ENCODE peak calls at places on chromosome 5, in four cellular contexts. B is IMR-90, J is mesendoderm, H is H1. N is an unnamed sample.

GRCh38 chr5:67659288-67659687 is 462.7 kb upstream of the CD180 start:
- DNase-seq in B (no peak), J (no peak), H (no peak), N (no peak)

GRCh38 chr5:56369333-56369947 is 136.3 kb upstream of the ANKRD55 start:
- DNase-seq in B (no peak), J (no peak), H (no peak), N (no peak)

GRCh38 chr5:14172149-14172795 is 29.1 kb downstream of the TRIO start:
- DNase-seq in B (no peak), J (no peak), H (no peak), N (no peak)

GRCh38 chr5:171420429-171421231 is 1.2 kb downstream of the FGF18 start:
- DNase-seq in B (peak; percentile 89), J (no peak), H (no peak), N (peak; percentile 41)

GRCh38 chr5:127061956-127062355 is 11.3 kb downstream of the C5orf63 start:
- DNase-seq in B (no peak), J (no peak), H (no peak), N (no peak)

GRCh38 chr5:60453186-60453976 is 246.6 kb downstream of the DEPDC1B start:
- DNase-seq in B (no peak), J (no peak), H (no peak), N (no peak)

GRCh38 chr5:180785794-180786221 is 16.8 kb downstream of the MGAT1 start:
- DNase-seq in B (peak; percentile 64), J (peak; percentile 94), H (peak; percentile 85), N (peak; percentile 88)

GRCh38 chr5:97009212-97009898 is 73.5 kb downstream of the LNPEP start:
- DNase-seq in B (no peak), J (no peak), H (no peak), N (no peak)

GRCh38 chr5:92401492-92401891 is 1018.4 kb upstream of the ARRDC3 start:
- DNase-seq in B (peak; percentile 14), J (peak; percentile 89), H (no peak), N (peak; percentile 35)

GRCh38 chr5:175254155-175254554 is 189.8 kb downstream of the DRD1 start:
- DNase-seq in B (peak; percentile 42), J (no peak), H (no peak), N (no peak)

GRCh38 chr5:39072915-39073758 is 1.1 kb downstream of the RICTOR start:
- DNase-seq in B (peak; percentile 45), J (peak; percentile 79), H (peak; percentile 74), N (peak; percentile 53)

GRCh38 chr5:3303777-3304176 is 291.9 kb upstream of the IRX1 start:
- DNase-seq in B (no peak), J (no peak), H (no peak), N (no peak)

GRCh38 chr5:36664762-36665161 is 58.4 kb downstream of the SLC1A3 start:
- DNase-seq in B (no peak), J (peak; percentile 86), H (no peak), N (peak; percentile 58)

GRCh38 chr5:78647838-78648358 is 674 bp downstream of the LHFPL2 start:
- DNase-seq in B (peak; percentile 54), J (peak; percentile 65), H (no peak), N (peak; percentile 47)

GRCh38 chr5:1032011-1032410 is 23.4 kb downstream of the NKD2 start:
- DNase-seq in B (no peak), J (no peak), H (no peak), N (no peak)

GRCh38 chr5:1030801-1031271 is 22.2 kb downstream of the NKD2 start:
- DNase-seq in B (no peak), J (no peak), H (no peak), N (no peak)

GRCh38 chr5:1029945-1030625 is 21.5 kb downstream of the NKD2 start:
- DNase-seq in B (no peak), J (no peak), H (no peak), N (no peak)

GRCh38 chr5:1032551-1033027 is 24.0 kb downstream of the NKD2 start:
- DNase-seq in B (no peak), J (no peak), H (no peak), N (no peak)

DNA sequence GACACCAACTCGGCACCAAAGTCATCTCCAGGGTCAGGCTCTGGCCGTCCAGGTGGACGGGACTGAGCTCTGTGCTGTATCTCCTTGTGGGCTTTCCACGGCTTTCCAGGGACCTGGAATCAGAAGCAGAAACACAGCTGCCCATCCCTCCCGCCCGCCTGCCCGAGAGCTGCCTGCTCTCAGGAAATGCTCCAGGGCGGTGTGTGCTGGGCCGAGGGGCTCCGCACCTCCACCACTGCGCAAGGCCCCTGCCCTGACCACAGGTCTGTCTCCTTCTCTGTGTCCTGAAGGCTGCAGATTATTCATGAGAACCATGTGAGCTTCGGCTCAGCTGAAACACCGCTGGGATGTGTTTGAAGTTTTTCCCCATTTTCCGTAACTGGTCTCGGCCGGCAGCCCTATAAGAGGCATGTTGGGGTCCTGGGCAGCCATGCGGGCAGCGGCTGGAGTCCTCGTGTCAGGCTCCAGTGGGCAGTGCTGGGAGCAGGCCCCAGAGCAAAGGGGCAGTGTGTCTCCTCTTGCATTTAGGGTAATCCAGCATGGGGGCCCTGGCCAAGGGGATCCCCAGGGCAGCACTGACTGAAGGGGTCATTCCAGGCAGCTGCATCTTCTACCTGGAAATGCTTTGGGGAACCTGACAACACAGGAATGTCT is 22.8 kb downstream of the NKD2 start:
- DNase-seq in B (no peak), J (no peak), H (no peak), N (no peak)
- H2BK15ac ChIP-seq in B (no peak overlapping the region), J (no peak overlapping the region), H (no peak overlapping the region), N (no peak overlapping the region)

GRCh38 chr5:112594941-112595340 is 142.7 kb upstream of the APC start:
- DNase-seq in B (no peak), J (no peak), H (no peak), N (no peak)

GRCh38 chr5:112594060-112594850 is 143.4 kb upstream of the APC start:
- DNase-seq in B (no peak), J (no peak), H (no peak), N (no peak)

GRCh38 chr5:112597831-112598230 is 139.9 kb upstream of the APC start:
- DNase-seq in B (no peak), J (no peak), H (no peak), N (no peak)
- H3K56ac ChIP-seq in B (no peak overlapping the region), J (no peak overlapping the region), H (no peak overlapping the region), N (no peak overlapping the region)

GRCh38 chr5:669111-669841 is 23.9 kb downstream of the TPPP start:
- DNase-seq in B (no peak), J (peak; percentile 49), H (peak; percentile 97), N (peak; percentile 73)
- H2BK15ac ChIP-seq in B (no peak overlapping the region), J (no peak overlapping the region), H (no peak overlapping the region), N (no peak overlapping the region)

DNA sequence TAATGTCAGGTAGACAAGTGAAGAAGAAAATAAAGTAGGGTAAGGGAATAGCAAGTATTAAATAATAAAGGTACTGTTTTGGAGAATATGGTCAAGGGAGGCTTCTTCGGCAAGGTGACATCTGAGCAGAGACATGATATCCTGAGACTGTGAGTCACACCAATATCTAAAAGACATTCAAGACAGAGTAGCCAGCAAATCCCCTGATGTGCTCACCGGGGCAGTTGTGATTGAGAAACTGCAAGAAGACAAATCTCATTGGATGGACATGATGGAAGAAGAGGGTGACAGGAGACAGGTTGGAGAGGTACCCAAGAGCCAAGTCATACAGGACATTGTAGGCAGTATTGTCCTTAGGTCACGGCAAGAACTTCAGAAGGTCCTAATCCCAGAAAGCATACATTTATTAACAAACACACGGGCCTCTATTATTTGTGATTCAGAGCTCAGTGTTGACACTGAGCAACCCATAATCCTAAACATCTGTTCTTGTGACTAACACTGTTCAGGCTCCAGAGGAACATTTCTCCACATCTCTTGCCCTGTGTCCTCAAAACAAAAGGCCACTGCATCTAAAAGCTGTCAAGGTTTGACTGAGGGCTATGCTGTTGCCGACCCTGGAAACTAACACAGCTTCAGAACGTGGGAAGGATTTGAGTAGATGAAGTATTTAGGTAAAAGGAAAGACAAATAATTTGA is 258.7 kb upstream of the CLINT1 start:
- DNase-seq in B (no peak), J (no peak), H (no peak), N (no peak)
- H3K56ac ChIP-seq in B (no peak overlapping the region), J (no peak overlapping the region), H (no peak overlapping the region), N (no peak overlapping the region)

GRCh38 chr5:179370490-179371122 is 25.3 kb upstream of the ADAMTS2 start:
- DNase-seq in B (no peak), J (no peak), H (no peak), N (no peak)
- H2BK15ac ChIP-seq in B (no peak overlapping the region), J (no peak overlapping the region), H (no peak overlapping the region), N (no peak overlapping the region)

DNA sequence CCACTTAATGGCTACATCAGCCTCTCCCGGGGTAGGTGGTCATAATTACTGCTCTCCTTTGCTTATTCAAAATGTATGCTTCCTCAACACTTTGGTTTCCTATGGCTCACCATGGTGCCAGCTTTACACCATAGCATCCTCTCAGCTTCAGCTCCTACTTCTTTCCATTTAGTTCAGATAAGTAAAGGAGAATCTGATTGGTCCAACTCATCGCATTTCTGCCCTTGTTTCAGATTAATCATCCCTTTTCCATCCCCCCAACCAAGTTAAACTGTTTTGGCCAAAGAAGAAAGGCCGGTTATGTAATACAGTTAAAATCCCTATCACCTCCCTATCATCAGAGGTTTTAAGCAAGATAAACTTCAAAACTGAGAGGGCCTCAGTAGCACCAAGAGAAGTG is 130.5 kb downstream of the CETN3 start:
- DNase-seq in B (no peak), J (peak; percentile 8), H (no peak), N (no peak)
- H3K56ac ChIP-seq in B (no peak overlapping the region), J (no peak overlapping the region), H (no peak overlapping the region), N (no peak overlapping the region)